ENCODE peak calls at places on chromosomes 4 and X, in eight cellular contexts. F is stimulated activated CD4-positive, alpha-beta T cell treated with anti-CD3 and anti-CD28 coated beads, Interleukin-4, amount 100 ng/mL, for 48 hours; Q is DMS 273 treated with DMSO at 0.1 percent for 48 hours; A is stimulated activated CD8-positive, alpha-beta memory T cell treated with anti-CD3 and anti-CD28 coated beads, Interleukin-7, amount 100 ng/mL, for 4 hours; K is activated effector memory CD4-positive, alpha-beta T cell treated with anti-CD3 and anti-CD28 coated beads, Interleukin-2, amount 50 U/mL, for 16 hours; L is WTC11; G is stomach; H is AG09319. M is an unnamed sample.

GRCh38 chr4:154503598-154503997 is 12.0 kb upstream of the DCHS2 start:
- DNase-seq in F (no peak), Q (peak), A (no peak), K (no peak), L (no peak), G (no peak), H (no peak), M (no peak)

GRCh38 chrX:107496786-107497185 is 47.3 kb downstream of the FRMPD3 start:
- DNase-seq in F (no peak), Q (no peak), A (no peak), K (no peak), L (no peak), G (no peak), H (no peak), M (no peak)

GRCh38 chrX:109519001-109519400 is 17.6 kb upstream of the NXT2 start:
- DNase-seq in F (no peak), Q (no peak), A (no peak), K (no peak), L (no peak), G (no peak), H (no peak), M (no peak)

GRCh38 chr4:174681723-174682300 is 147.2 kb downstream of the GLRA3 start:
- DNase-seq in F (no peak), Q (no peak), A (no peak), K (no peak), L (no peak), G (no peak), H (no peak), M (no peak)

GRCh38 chr4:84495448-84496221 is 3.5 kb downstream of the NKX6-1 start:
- DNase-seq in F (no peak), Q (no peak), A (no peak), K (no peak), L (peak), G (no peak), H (no peak), M (no peak)

GRCh38 chrX:23887918-23888317 is 19.8 kb downstream of the APOO start:
- DNase-seq in F (no peak), Q (no peak), A (no peak), K (no peak), L (no peak), G (no peak), H (no peak), M (no peak)

GRCh38 chr4:157885785-157886184 is 287.0 kb downstream of the GASK1B start:
- DNase-seq in F (no peak), Q (no peak), A (no peak), K (no peak), L (no peak), G (no peak), H (no peak), M (no peak)

GRCh38 chr4:141569141-141569540 is 67.2 kb upstream of the IL15 start:
- DNase-seq in F (no peak), Q (no peak), A (no peak), K (no peak), L (no peak), G (no peak), H (no peak), M (no peak)

GRCh38 chrX:49291615-49292337 is 11.7 kb upstream of the GAGE10 start:
- DNase-seq in F (peak), Q (no peak), A (peak), K (peak), L (peak), G (peak), H (no peak), M (peak)

GRCh38 chrX:45003080-45003479 is 130.1 kb downstream of the KDM6A start:
- DNase-seq in F (no peak), Q (no peak), A (no peak), K (no peak), L (no peak), G (no peak), H (no peak), M (no peak)

GRCh38 chr4:41022116-41022515 is 192.2 kb downstream of the APBB2 start:
- DNase-seq in F (no peak), Q (no peak), A (no peak), K (no peak), L (no peak), G (no peak), H (no peak), M (no peak)

GRCh38 chr4:3041192-3042142 is 32.9 kb downstream of the HTT-AS start:
- DNase-seq in F (peak), Q (no peak), A (no peak), K (peak), L (peak), G (peak), H (no peak), M (no peak)

GRCh38 chr4:85928775-85929585 is 430.9 kb downstream of the MAPK10 start:
- DNase-seq in F (no peak), Q (no peak), A (no peak), K (no peak), L (no peak), G (peak), H (no peak), M (no peak)

GRCh38 chrX:17635231-17635630 is 102.1 kb upstream of the SCML1 start:
- DNase-seq in F (no peak), Q (peak), A (no peak), K (no peak), L (peak), G (no peak), H (no peak), M (peak)

GRCh38 chr4:26570596-26570995 is 13.3 kb upstream of the TBC1D19 start:
- DNase-seq in F (no peak), Q (no peak), A (no peak), K (no peak), L (no peak), G (no peak), H (no peak), M (no peak)

GRCh38 chr4:4614925-4615678 is 73.3 kb upstream of the STX18 start:
- DNase-seq in F (no peak), Q (no peak), A (no peak), K (no peak), L (no peak), G (no peak), H (peak), M (no peak)

GRCh38 chr4:121783210-121783609 is 17.9 kb upstream of the EXOSC9 start:
- DNase-seq in F (no peak), Q (no peak), A (no peak), K (no peak), L (no peak), G (no peak), H (no peak), M (no peak)

GRCh38 chrX:56733459-56734046 is 4.5 kb downstream of the NBDY start:
- DNase-seq in F (peak), Q (peak), A (peak), K (peak), L (peak), G (peak), H (no peak), M (no peak)

GRCh38 chr4:139603576-139604387 is 47.8 kb upstream of the SETD7 start:
- DNase-seq in F (no peak), Q (peak), A (no peak), K (no peak), L (peak), G (no peak), H (no peak), M (no peak)

GRCh38 chr4:126661194-126661593 is 971.6 kb upstream of the INTU start:
- DNase-seq in F (no peak), Q (no peak), A (no peak), K (no peak), L (no peak), G (no peak), H (no peak), M (no peak)

GRCh38 chr4:172412851-172413250 is 599.6 kb downstream of the GALNTL6 start:
- DNase-seq in F (no peak), Q (no peak), A (no peak), K (no peak), L (no peak), G (no peak), H (no peak), M (no peak)

GRCh38 chr4:176319704-176320339 is at the start of gene SPCS3:
- DNase-seq in F (peak), Q (peak), A (peak), K (peak), L (peak), G (peak), H (peak), M (peak)

GRCh38 chr4:13059015-13059414 is 425.1 kb downstream of the RAB28 start:
- DNase-seq in F (no peak), Q (no peak), A (no peak), K (no peak), L (no peak), G (no peak), H (no peak), M (no peak)

GRCh38 chr4:56870927-56871326 is 36.8 kb upstream of the REST start:
- DNase-seq in F (no peak), Q (peak), A (no peak), K (no peak), L (no peak), G (no peak), H (peak), M (no peak)

GRCh38 chrX:20266810-20267598 is at the start of gene RPS6KA3:
- DNase-seq in F (peak), Q (peak), A (peak), K (peak), L (peak), G (peak), H (peak), M (peak)

GRCh38 chr4:8090312-8090711 is 68.3 kb downstream of the ABLIM2 start:
- DNase-seq in F (no peak), Q (no peak), A (no peak), K (no peak), L (no peak), G (no peak), H (no peak), M (no peak)

GRCh38 chr4:145279122-145279960 is 99.0 kb upstream of the OTUD4 start:
- DNase-seq in F (no peak), Q (peak), A (no peak), K (no peak), L (no peak), G (no peak), H (peak), M (no peak)

GRCh38 chr4:100590308-100590707 is 72.5 kb upstream of the EMCN start:
- DNase-seq in F (no peak), Q (no peak), A (no peak), K (no peak), L (no peak), G (no peak), H (no peak), M (no peak)